ENCODE peak calls at places on chromosomes 16 and 17, in five cellular contexts. Y is H1, E is neuronal stem cell, T is mesendoderm, V is IMR-90. S is an unnamed sample.

GRCh38 chr17:48541574-48542113 is 3.3 kb downstream of the HOXB2 start:
- DNase-seq in Y (no peak), E (no peak), T (no peak), V (peak), S (peak)

GRCh38 chr17:38867179-38867994 is 2.5 kb upstream of the LASP1 start:
- DNase-seq in Y (peak), E (peak), T (peak), V (peak), S (peak)

GRCh38 chr16:5633845-5634440 is 536.3 kb upstream of the EEF2KMT start:
- DNase-seq in Y (no peak), E (peak), T (peak), V (peak), S (no peak)

GRCh38 chr16:83992624-83993023 is 24.6 kb downstream of the NECAB2 start:
- DNase-seq in Y (no peak), E (no peak), T (no peak), V (peak), S (no peak)

GRCh38 chr17:33871720-33872535 is 383.2 kb upstream of the CCL2 start:
- DNase-seq in Y (no peak), E (no peak), T (peak), V (no peak), S (no peak)

GRCh38 chr17:44363613-44364159 is at the start of gene FAM171A2:
- DNase-seq in Y (no peak), E (peak), T (peak), V (peak), S (peak)

GRCh38 chr17:45293413-45294211 is 23.2 kb downstream of the MAP3K14 start:
- DNase-seq in Y (no peak), E (no peak), T (peak), V (peak), S (peak)

GRCh38 chr17:74524751-74525725 is 6.2 kb downstream of the CD300LB start:
- DNase-seq in Y (no peak), E (no peak), T (no peak), V (no peak), S (peak)

GRCh38 chr17:72970794-72971512 is 121.5 kb downstream of the SLC39A11 start:
- DNase-seq in Y (no peak), E (no peak), T (no peak), V (peak), S (no peak)

GRCh38 chr16:30958164-30959083 is 870 bp downstream of the SETD1A start:
- DNase-seq in Y (no peak), E (peak), T (peak), V (peak), S (peak)

GRCh38 chr17:44928136-44928535 is 12.8 kb upstream of the GFAP start:
- DNase-seq in Y (no peak), E (no peak), T (no peak), V (no peak), S (no peak)

GRCh38 chr17:45011767-45012166 is 39.7 kb downstream of the DCAKD start:
- DNase-seq in Y (no peak), E (no peak), T (no peak), V (no peak), S (no peak)

GRCh38 chr17:81287155-81287554 is 8.0 kb downstream of the SLC38A10 start:
- DNase-seq in Y (no peak), E (no peak), T (no peak), V (no peak), S (no peak)

GRCh38 chr17:81287741-81288430 is 7.2 kb downstream of the SLC38A10 start:
- DNase-seq in Y (no peak), E (no peak), T (no peak), V (no peak), S (no peak)

GRCh38 chr17:81285894-81286293 is 9.2 kb downstream of the SLC38A10 start:
- DNase-seq in Y (no peak), E (no peak), T (no peak), V (no peak), S (no peak)

GRCh38 chr17:81285179-81285878 is 9.8 kb downstream of the SLC38A10 start:
- DNase-seq in Y (no peak), E (no peak), T (no peak), V (peak), S (no peak)

GRCh38 chr17:81286491-81287145 is 8.5 kb downstream of the SLC38A10 start:
- DNase-seq in Y (no peak), E (no peak), T (no peak), V (no peak), S (no peak)
- H2BK120ac ChIP-seq in Y (no peak), E (no peak), T (no peak), V (no peak), S (no peak)

DNA sequence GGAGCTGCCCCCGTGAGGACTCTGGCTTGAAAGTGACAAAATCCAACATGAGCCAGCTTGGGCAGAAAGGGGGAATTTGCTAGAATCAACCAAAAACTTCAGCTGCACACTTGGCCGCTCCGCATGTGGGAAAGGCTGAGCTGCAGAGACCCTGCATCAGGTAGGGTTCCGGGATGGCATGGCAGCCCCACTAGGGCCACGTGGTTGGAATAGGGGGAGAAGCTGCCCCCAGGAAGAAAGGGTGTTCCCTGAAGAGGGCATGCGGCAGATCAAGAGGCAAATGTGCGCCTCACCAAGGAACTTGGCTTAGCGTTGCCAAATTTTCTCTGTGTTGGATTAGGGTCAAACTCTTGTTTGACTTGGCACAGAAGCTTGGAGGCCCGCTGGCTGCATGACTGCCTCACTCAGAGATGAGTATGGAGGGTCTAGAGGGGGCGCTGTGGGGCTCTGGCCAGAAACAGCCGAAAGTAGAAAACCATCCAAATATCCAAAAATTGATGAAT is 29.2 kb upstream of the WFIKKN2 start:
- DNase-seq in Y (no peak), E (no peak), T (no peak), V (peak), S (peak)
- H2BK120ac ChIP-seq in Y (no peak), E (no peak), T (no peak), V (no peak), S (no peak)

GRCh38 chr17:897970-898619 is 81.5 kb downstream of the NXN start:
- DNase-seq in Y (no peak), E (no peak), T (no peak), V (no peak), S (no peak)

GRCh38 chr17:902463-902862 is 77.1 kb downstream of the NXN start:
- DNase-seq in Y (no peak), E (no peak), T (no peak), V (no peak), S (no peak)

GRCh38 chr17:896439-896838 is 83.1 kb downstream of the NXN start:
- DNase-seq in Y (no peak), E (no peak), T (no peak), V (peak), S (no peak)

GRCh38 chr17:900336-900735 is 79.2 kb downstream of the NXN start:
- DNase-seq in Y (no peak), E (no peak), T (no peak), V (no peak), S (no peak)

DNA sequence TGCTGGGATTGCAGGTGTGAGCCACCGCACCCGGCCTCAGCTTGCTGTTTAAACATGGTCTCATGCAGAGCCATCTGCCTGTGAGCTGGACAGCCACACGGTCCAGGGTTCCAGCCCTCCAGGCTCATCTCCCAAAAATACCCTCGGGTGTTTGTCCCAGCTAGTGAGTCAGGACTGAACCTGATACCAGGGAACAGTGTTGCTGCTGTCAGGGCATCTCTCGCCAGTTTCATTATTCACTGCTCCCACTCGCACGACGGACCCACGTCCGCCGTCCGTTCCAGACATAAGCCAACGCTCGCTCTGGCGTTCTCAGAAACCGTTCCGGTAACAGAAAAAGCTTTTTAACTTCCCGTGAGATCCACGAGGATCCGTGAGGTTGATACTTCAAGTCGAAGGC is 77.6 kb downstream of the NXN start:
- DNase-seq in Y (no peak), E (no peak), T (no peak), V (peak), S (no peak)
- H2BK120ac ChIP-seq in Y (no peak), E (no peak), T (no peak), V (peak), S (no peak)

GRCh38 chr16:80300456-80300855 is 240.3 kb upstream of the DYNLRB2 start:
- DNase-seq in Y (no peak), E (no peak), T (no peak), V (no peak), S (no peak)
- H2BK120ac ChIP-seq in Y (no peak), E (no peak), T (no peak), V (peak), S (no peak)

GRCh38 chr16:72985148-72985882 is 62.6 kb downstream of the ZFHX3 start:
- DNase-seq in Y (no peak), E (no peak), T (no peak), V (peak), S (no peak)
- H2BK120ac ChIP-seq in Y (no peak), E (no peak), T (no peak), V (peak), S (no peak)

GRCh38 chr17:81073967-81074366 is 39.0 kb downstream of the BAIAP2 start:
- DNase-seq in Y (no peak), E (no peak), T (no peak), V (no peak), S (no peak)

GRCh38 chr17:81074440-81074839 is 39.5 kb downstream of the BAIAP2 start:
- DNase-seq in Y (no peak), E (no peak), T (no peak), V (no peak), S (no peak)

GRCh38 chr17:81075307-81075706 is 40.4 kb downstream of the BAIAP2 start:
- DNase-seq in Y (no peak), E (no peak), T (no peak), V (no peak), S (no peak)

GRCh38 chr17:81076097-81076754 is 41.3 kb downstream of the BAIAP2 start:
- DNase-seq in Y (no peak), E (no peak), T (no peak), V (no peak), S (no peak)

GRCh38 chr17:81074875-81075274 is 39.9 kb downstream of the BAIAP2 start:
- DNase-seq in Y (no peak), E (no peak), T (no peak), V (no peak), S (no peak)
- H2BK120ac ChIP-seq in Y (no peak), E (no peak), T (no peak), V (no peak), S (no peak)

S was measured in H9.